ENCODE peak calls at places on chromosomes 12 and 14, in five cellular contexts. G is ELR, N is Caki2, I is smooth muscle cell of the brain vasculature, T is Calu3. H is an unnamed sample.
A peak's percentile ranks its signal among the peaks of the same experiment; 100 is the strongest.

GRCh38 chr12:52316701-52317100 is 4.5 kb downstream of the KRT83 start:
- DNase-seq in G (no peak), N (no peak), I (no peak), T (no peak), H (no peak)

GRCh38 chr12:6026998-6027397 is 81.9 kb upstream of the ANO2 start:
- DNase-seq in G (no peak), N (no peak), I (no peak), T (no peak), H (no peak)

GRCh38 chr12:95733156-95733825 is 57.3 kb downstream of the NTN4 start:
- DNase-seq in G (peak; percentile 82), N (peak; percentile 28), I (no peak), T (no peak), H (no peak)

GRCh38 chr14:61426048-61426447 is 104.7 kb downstream of the PRKCH start:
- DNase-seq in G (no peak), N (no peak), I (no peak), T (no peak), H (no peak)

GRCh38 chr14:71956920-71957563 is 24.8 kb downstream of the RGS6 start:
- DNase-seq in G (no peak), N (no peak), I (no peak), T (no peak), H (no peak)

GRCh38 chr14:54712371-54712998 is 145.6 kb downstream of the SAMD4A start:
- DNase-seq in G (peak; percentile 44), N (no peak), I (no peak), T (no peak), H (no peak)

GRCh38 chr14:59360923-59361794 is 104.0 kb downstream of the GPR135 start:
- DNase-seq in G (peak; percentile 89), N (peak; percentile 51), I (no peak), T (peak; percentile 81), H (no peak)

GRCh38 chr12:22533155-22533554 is 11.2 kb downstream of the C2CD5 start:
- DNase-seq in G (no peak), N (no peak), I (no peak), T (no peak), H (no peak)

GRCh38 chr12:4116251-4117111 is 157.1 kb upstream of the CCND2 start:
- DNase-seq in G (peak; percentile 90), N (no peak), I (no peak), T (peak; percentile 14), H (peak; percentile 47)